ENCODE peak calls at places on chromosome 11, in four cellular contexts. One of them, this sample, is unnamed.

GRCh38 chr11:128688031-128688713 is 5.7 kb upstream of the FLI1 start:
- DNase-seq in ELR: no peak
- DNase-seq in heart right ventricle: no peak
- DNase-seq in stimulated activated effector memory CD8-positive, alpha-beta T cell treated with anti-CD3 and anti-CD28 coated beads, Interleukin-12 subunit alpha, Interleukin-12 subunit beta, amount 100 ng/mL, for 72 hours: no peak
- DNase-seq in this sample: no peak

GRCh38 chr11:64385953-64386704 is 27.2 kb downstream of the RPS6KA4 start:
- DNase-seq in ELR: peak
- DNase-seq in heart right ventricle: no peak
- DNase-seq in stimulated activated effector memory CD8-positive, alpha-beta T cell treated with anti-CD3 and anti-CD28 coated beads, Interleukin-12 subunit alpha, Interleukin-12 subunit beta, amount 100 ng/mL, for 72 hours: no peak
- DNase-seq in this sample: no peak

GRCh38 chr11:94557391-94557790 is 9.8 kb upstream of the PIWIL4 start:
- DNase-seq in ELR: peak
- DNase-seq in heart right ventricle: no peak
- DNase-seq in stimulated activated effector memory CD8-positive, alpha-beta T cell treated with anti-CD3 and anti-CD28 coated beads, Interleukin-12 subunit alpha, Interleukin-12 subunit beta, amount 100 ng/mL, for 72 hours: no peak
- DNase-seq in this sample: no peak

GRCh38 chr11:23732026-23732425 is 764.8 kb upstream of the LUZP2 start:
- DNase-seq in ELR: peak
- DNase-seq in heart right ventricle: no peak
- DNase-seq in stimulated activated effector memory CD8-positive, alpha-beta T cell treated with anti-CD3 and anti-CD28 coated beads, Interleukin-12 subunit alpha, Interleukin-12 subunit beta, amount 100 ng/mL, for 72 hours: no peak
- DNase-seq in this sample: no peak

GRCh38 chr11:103338621-103339484 is 229.6 kb downstream of the DYNC2H1 start:
- DNase-seq in ELR: peak
- DNase-seq in heart right ventricle: no peak
- DNase-seq in stimulated activated effector memory CD8-positive, alpha-beta T cell treated with anti-CD3 and anti-CD28 coated beads, Interleukin-12 subunit alpha, Interleukin-12 subunit beta, amount 100 ng/mL, for 72 hours: no peak
- DNase-seq in this sample: no peak

GRCh38 chr11:115778928-115779650 is 274.9 kb upstream of the CADM1 start:
- DNase-seq in ELR: no peak
- DNase-seq in heart right ventricle: no peak
- DNase-seq in stimulated activated effector memory CD8-positive, alpha-beta T cell treated with anti-CD3 and anti-CD28 coated beads, Interleukin-12 subunit alpha, Interleukin-12 subunit beta, amount 100 ng/mL, for 72 hours: no peak
- DNase-seq in this sample: no peak

GRCh38 chr11:119567667-119568582 is 145.0 kb upstream of the THY1 start:
- DNase-seq in ELR: peak
- DNase-seq in heart right ventricle: no peak
- DNase-seq in stimulated activated effector memory CD8-positive, alpha-beta T cell treated with anti-CD3 and anti-CD28 coated beads, Interleukin-12 subunit alpha, Interleukin-12 subunit beta, amount 100 ng/mL, for 72 hours: no peak
- DNase-seq in this sample: no peak

GRCh38 chr11:92941676-92942571 is 27.5 kb upstream of the MTNR1B start:
- DNase-seq in ELR: peak
- DNase-seq in heart right ventricle: no peak
- DNase-seq in stimulated activated effector memory CD8-positive, alpha-beta T cell treated with anti-CD3 and anti-CD28 coated beads, Interleukin-12 subunit alpha, Interleukin-12 subunit beta, amount 100 ng/mL, for 72 hours: no peak
- DNase-seq in this sample: no peak

GRCh38 chr11:113396693-113397092 is 9.1 kb downstream of the ANKK1 start:
- DNase-seq in ELR: no peak
- DNase-seq in heart right ventricle: no peak
- DNase-seq in stimulated activated effector memory CD8-positive, alpha-beta T cell treated with anti-CD3 and anti-CD28 coated beads, Interleukin-12 subunit alpha, Interleukin-12 subunit beta, amount 100 ng/mL, for 72 hours: no peak
- DNase-seq in this sample: no peak

GRCh38 chr11:68610452-68611116 is 73.8 kb upstream of the GAL start:
- DNase-seq in ELR: peak
- DNase-seq in heart right ventricle: no peak
- DNase-seq in stimulated activated effector memory CD8-positive, alpha-beta T cell treated with anti-CD3 and anti-CD28 coated beads, Interleukin-12 subunit alpha, Interleukin-12 subunit beta, amount 100 ng/mL, for 72 hours: no peak
- DNase-seq in this sample: no peak

GRCh38 chr11:71138737-71139425 is 113.5 kb downstream of the SHANK2 start:
- DNase-seq in ELR: no peak
- DNase-seq in heart right ventricle: no peak
- DNase-seq in stimulated activated effector memory CD8-positive, alpha-beta T cell treated with anti-CD3 and anti-CD28 coated beads, Interleukin-12 subunit alpha, Interleukin-12 subunit beta, amount 100 ng/mL, for 72 hours: no peak
- DNase-seq in this sample: no peak

GRCh38 chr11:63504933-63505586 is 824 bp upstream of the LGALS12 start:
- DNase-seq in ELR: no peak
- DNase-seq in heart right ventricle: peak
- DNase-seq in stimulated activated effector memory CD8-positive, alpha-beta T cell treated with anti-CD3 and anti-CD28 coated beads, Interleukin-12 subunit alpha, Interleukin-12 subunit beta, amount 100 ng/mL, for 72 hours: no peak
- DNase-seq in this sample: no peak

GRCh38 chr11:64720640-64721358 is 2.2 kb downstream of the NRXN2 start:
- DNase-seq in ELR: no peak
- DNase-seq in heart right ventricle: no peak
- DNase-seq in stimulated activated effector memory CD8-positive, alpha-beta T cell treated with anti-CD3 and anti-CD28 coated beads, Interleukin-12 subunit alpha, Interleukin-12 subunit beta, amount 100 ng/mL, for 72 hours: no peak
- DNase-seq in this sample: no peak

GRCh38 chr11:126790550-126790981 is 210.0 kb downstream of the KIRREL3 start:
- DNase-seq in ELR: peak
- DNase-seq in heart right ventricle: no peak
- DNase-seq in stimulated activated effector memory CD8-positive, alpha-beta T cell treated with anti-CD3 and anti-CD28 coated beads, Interleukin-12 subunit alpha, Interleukin-12 subunit beta, amount 100 ng/mL, for 72 hours: no peak
- DNase-seq in this sample: no peak

GRCh38 chr11:63560506-63561179 is 2.5 kb downstream of the PLAAT2 start:
- DNase-seq in ELR: no peak
- DNase-seq in heart right ventricle: peak
- DNase-seq in stimulated activated effector memory CD8-positive, alpha-beta T cell treated with anti-CD3 and anti-CD28 coated beads, Interleukin-12 subunit alpha, Interleukin-12 subunit beta, amount 100 ng/mL, for 72 hours: no peak
- DNase-seq in this sample: no peak

GRCh38 chr11:119134389-119134978 is 13.1 kb downstream of the HINFP start:
- DNase-seq in ELR: peak
- DNase-seq in heart right ventricle: no peak
- DNase-seq in stimulated activated effector memory CD8-positive, alpha-beta T cell treated with anti-CD3 and anti-CD28 coated beads, Interleukin-12 subunit alpha, Interleukin-12 subunit beta, amount 100 ng/mL, for 72 hours: no peak
- DNase-seq in this sample: no peak

GRCh38 chr11:16365456-16366355 is 9.4 kb upstream of the SOX6 start:
- DNase-seq in ELR: no peak
- DNase-seq in heart right ventricle: no peak
- DNase-seq in stimulated activated effector memory CD8-positive, alpha-beta T cell treated with anti-CD3 and anti-CD28 coated beads, Interleukin-12 subunit alpha, Interleukin-12 subunit beta, amount 100 ng/mL, for 72 hours: no peak
- DNase-seq in this sample: no peak

GRCh38 chr11:57644748-57645715 is 4.7 kb downstream of the YPEL4 start:
- DNase-seq in ELR: peak
- DNase-seq in heart right ventricle: peak
- DNase-seq in stimulated activated effector memory CD8-positive, alpha-beta T cell treated with anti-CD3 and anti-CD28 coated beads, Interleukin-12 subunit alpha, Interleukin-12 subunit beta, amount 100 ng/mL, for 72 hours: peak
- DNase-seq in this sample: peak

GRCh38 chr11:57490456-57491248 is 24.9 kb downstream of the SLC43A1 start:
- DNase-seq in ELR: peak
- DNase-seq in heart right ventricle: no peak
- DNase-seq in stimulated activated effector memory CD8-positive, alpha-beta T cell treated with anti-CD3 and anti-CD28 coated beads, Interleukin-12 subunit alpha, Interleukin-12 subunit beta, amount 100 ng/mL, for 72 hours: no peak
- DNase-seq in this sample: no peak

GRCh38 chr11:75476716-75477613 is 44.0 kb upstream of the KLHL35 start:
- DNase-seq in ELR: no peak
- DNase-seq in heart right ventricle: no peak
- DNase-seq in stimulated activated effector memory CD8-positive, alpha-beta T cell treated with anti-CD3 and anti-CD28 coated beads, Interleukin-12 subunit alpha, Interleukin-12 subunit beta, amount 100 ng/mL, for 72 hours: no peak
- DNase-seq in this sample: no peak

GRCh38 chr11:88779551-88779950 is 286.2 kb downstream of the GRM5 start:
- DNase-seq in ELR: peak
- DNase-seq in heart right ventricle: no peak
- DNase-seq in stimulated activated effector memory CD8-positive, alpha-beta T cell treated with anti-CD3 and anti-CD28 coated beads, Interleukin-12 subunit alpha, Interleukin-12 subunit beta, amount 100 ng/mL, for 72 hours: no peak
- DNase-seq in this sample: no peak

GRCh38 chr11:72239296-72239848 is 4.6 kb downstream of the PHOX2A start:
- DNase-seq in ELR: peak
- DNase-seq in heart right ventricle: peak
- DNase-seq in stimulated activated effector memory CD8-positive, alpha-beta T cell treated with anti-CD3 and anti-CD28 coated beads, Interleukin-12 subunit alpha, Interleukin-12 subunit beta, amount 100 ng/mL, for 72 hours: no peak
- DNase-seq in this sample: no peak

GRCh38 chr11:100353083-100353482 is 334.0 kb upstream of the ARHGAP42 start:
- DNase-seq in ELR: peak
- DNase-seq in heart right ventricle: no peak
- DNase-seq in stimulated activated effector memory CD8-positive, alpha-beta T cell treated with anti-CD3 and anti-CD28 coated beads, Interleukin-12 subunit alpha, Interleukin-12 subunit beta, amount 100 ng/mL, for 72 hours: no peak
- DNase-seq in this sample: no peak

GRCh38 chr11:59062602-59063529 is 23.2 kb upstream of the GLYATL1B start:
- DNase-seq in ELR: no peak
- DNase-seq in heart right ventricle: no peak
- DNase-seq in stimulated activated effector memory CD8-positive, alpha-beta T cell treated with anti-CD3 and anti-CD28 coated beads, Interleukin-12 subunit alpha, Interleukin-12 subunit beta, amount 100 ng/mL, for 72 hours: no peak
- DNase-seq in this sample: no peak

GRCh38 chr11:10379022-10379421 is 74.1 kb downstream of the ADM start:
- DNase-seq in ELR: peak
- DNase-seq in heart right ventricle: no peak
- DNase-seq in stimulated activated effector memory CD8-positive, alpha-beta T cell treated with anti-CD3 and anti-CD28 coated beads, Interleukin-12 subunit alpha, Interleukin-12 subunit beta, amount 100 ng/mL, for 72 hours: no peak
- DNase-seq in this sample: no peak